ENCODE peak calls at places on chromosome 11, in four cellular contexts. J is naive B cell; B is activated T-helper 1 cell treated with anti-CD3 and anti-CD28 coated beads, Interleukin-2, amount 50 U/mL, for 16 hours; U is heart left ventricle. N is an unnamed sample.

GRCh38 chr11:43581370-43582023 is 99.0 kb upstream of the HSD17B12 start:
- DNase-seq in B (no peak), U (no peak), J (no peak), N (no peak)

GRCh38 chr11:129785383-129786111 is 30.1 kb upstream of the TMEM45B start:
- DNase-seq in B (no peak), J (no peak), U (no peak), N (peak)

GRCh38 chr11:45651156-45651555 is 14.3 kb downstream of the CHST1 start:
- DNase-seq in J (no peak), U (no peak), B (no peak), N (no peak)

GRCh38 chr11:133163463-133164419 is 368.6 kb downstream of the OPCML start:
- DNase-seq in B (no peak), U (no peak), J (no peak), N (peak)

GRCh38 chr11:34787899-34788298 is 128.3 kb downstream of the APIP start:
- DNase-seq in U (no peak), J (no peak), B (no peak), N (no peak)

GRCh38 chr11:112975493-112975892 is 14.3 kb downstream of the NCAM1 start:
- DNase-seq in J (no peak), U (no peak), B (no peak), N (no peak)

GRCh38 chr11:19821412-19821875 is 108.8 kb downstream of the NAV2 start:
- DNase-seq in B (no peak), J (no peak), U (no peak), N (no peak)

GRCh38 chr11:66863428-66864125 is 6.7 kb downstream of the LRFN4 start:
- DNase-seq in U (peak), J (no peak), B (no peak), N (no peak)

GRCh38 chr11:130071211-130071712 is 1.6 kb downstream of the APLP2 start:
- DNase-seq in J (no peak), U (no peak), B (no peak), N (no peak)

GRCh38 chr11:81644239-81644840 is 1089.3 kb downstream of the FAM181B start:
- DNase-seq in U (no peak), J (peak), B (no peak), N (no peak)

GRCh38 chr11:75689861-75690641 is 21.2 kb upstream of the MAP6 start:
- DNase-seq in U (no peak), B (no peak), J (peak), N (no peak)

GRCh38 chr11:73229321-73230275 is 11.5 kb downstream of the P2RY2 start:
- DNase-seq in J (no peak), U (no peak), B (no peak), N (no peak)

GRCh38 chr11:13327421-13327820 is 49.8 kb downstream of the BMAL1 start:
- DNase-seq in J (no peak), B (no peak), U (no peak), N (no peak)

GRCh38 chr11:64207247-64208085 is 945 bp downstream of the FERMT3 start:
- DNase-seq in B (peak), U (peak), J (peak), N (peak)

GRCh38 chr11:420054-420910 is 5.5 kb upstream of the SIGIRR start:
- DNase-seq in J (no peak), B (no peak), U (peak), N (no peak)

N was measured in myocyte.